ENCODE peak calls at places on chromosomes 5 and 9, in four cellular contexts. W, J, X and M are unnamed samples.

GRCh38 chr5:157295247-157295646 is 29.3 kb downstream of the CYFIP2 start:
- DNase-seq in W (no peak), J (no peak), X (no peak), M (no peak)

GRCh38 chr9:121824651-121825480 is 173.4 kb downstream of the DAB2IP start:
- DNase-seq in W (no peak), J (peak), X (peak), M (no peak)

GRCh38 chr9:118896356-118897000 is 472.8 kb downstream of the BRINP1 start:
- DNase-seq in W (no peak), J (peak), X (no peak), M (no peak)

GRCh38 chr5:59864718-59865117 is 28.8 kb downstream of the PDE4D start:
- DNase-seq in W (no peak), J (no peak), X (no peak), M (no peak)

GRCh38 chr9:33778700-33779351 is 16.5 kb upstream of the PRSS3 start:
- DNase-seq in W (peak), J (peak), X (peak), M (peak)

GRCh38 chr5:158079097-158079496 is 220.2 kb upstream of the CLINT1 start:
- DNase-seq in W (no peak), J (no peak), X (peak), M (no peak)

GRCh38 chr5:60698316-60698715 is 1.6 kb downstream of the DEPDC1B start:
- DNase-seq in W (no peak), J (no peak), X (no peak), M (no peak)

GRCh38 chr5:157539623-157540022 is 36.0 kb downstream of the ADAM19 start:
- DNase-seq in W (no peak), J (no peak), X (no peak), M (no peak)

GRCh38 chr9:120729796-120730195 is 15.5 kb upstream of the MEGF9 start:
- DNase-seq in W (no peak), J (no peak), X (peak), M (no peak)
- TF ChIP-seq CTCF in W (no peak), J (no peak), X (peak), M (no peak)

GRCh38 chr9:23842531-23843129 is 16.6 kb upstream of the ELAVL2 start:
- DNase-seq in W (no peak), J (no peak), X (no peak), M (no peak)
- TF ChIP-seq CTCF in W (no peak), J (no peak), X (no peak), M (no peak)

GRCh38 chr9:99213197-99213596 is 8.5 kb downstream of the ALG2 start:
- DNase-seq in W (no peak), J (no peak), X (no peak), M (no peak)

GRCh38 chr9:99211746-99212145 is 10.0 kb downstream of the ALG2 start:
- DNase-seq in W (no peak), J (no peak), X (no peak), M (no peak)

GRCh38 chr9:99216073-99216472 is 5.7 kb downstream of the ALG2 start:
- DNase-seq in W (no peak), J (no peak), X (no peak), M (no peak)

GRCh38 chr9:99210572-99210971 is 11.2 kb downstream of the ALG2 start:
- DNase-seq in W (no peak), J (no peak), X (no peak), M (no peak)
- TF ChIP-seq CTCF in W (no peak), J (no peak), X (no peak), M (no peak)

DNA sequence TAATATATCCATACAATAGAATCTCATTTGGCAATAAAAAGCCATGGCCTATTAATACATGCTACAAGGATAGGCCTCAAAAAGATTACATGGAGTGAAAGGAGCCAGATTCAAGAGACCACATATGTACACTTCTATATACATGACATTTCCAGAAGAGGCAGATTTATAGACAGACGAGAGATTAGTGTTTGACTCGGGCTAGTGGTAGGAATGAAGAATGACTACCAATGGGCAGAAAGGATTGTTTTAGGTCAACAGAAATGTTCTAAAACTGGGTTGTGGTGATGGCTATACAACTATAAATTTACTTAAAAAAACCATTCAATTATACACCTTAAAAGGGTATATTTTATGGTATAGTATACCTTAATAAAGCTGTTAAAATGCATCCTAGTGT is 41.9 kb downstream of the SETX start:
- DNase-seq in W (no peak), J (no peak), X (no peak), M (no peak)
- TF ChIP-seq CTCF in W (no peak), J (peak), X (no peak), M (no peak)

GRCh38 chr9:99264070-99264469 is 42.0 kb downstream of the SEC61B start:
- DNase-seq in W (no peak), J (no peak), X (peak), M (no peak)
- TF ChIP-seq CTCF in W (no peak), J (peak), X (peak), M (no peak)

DNA sequence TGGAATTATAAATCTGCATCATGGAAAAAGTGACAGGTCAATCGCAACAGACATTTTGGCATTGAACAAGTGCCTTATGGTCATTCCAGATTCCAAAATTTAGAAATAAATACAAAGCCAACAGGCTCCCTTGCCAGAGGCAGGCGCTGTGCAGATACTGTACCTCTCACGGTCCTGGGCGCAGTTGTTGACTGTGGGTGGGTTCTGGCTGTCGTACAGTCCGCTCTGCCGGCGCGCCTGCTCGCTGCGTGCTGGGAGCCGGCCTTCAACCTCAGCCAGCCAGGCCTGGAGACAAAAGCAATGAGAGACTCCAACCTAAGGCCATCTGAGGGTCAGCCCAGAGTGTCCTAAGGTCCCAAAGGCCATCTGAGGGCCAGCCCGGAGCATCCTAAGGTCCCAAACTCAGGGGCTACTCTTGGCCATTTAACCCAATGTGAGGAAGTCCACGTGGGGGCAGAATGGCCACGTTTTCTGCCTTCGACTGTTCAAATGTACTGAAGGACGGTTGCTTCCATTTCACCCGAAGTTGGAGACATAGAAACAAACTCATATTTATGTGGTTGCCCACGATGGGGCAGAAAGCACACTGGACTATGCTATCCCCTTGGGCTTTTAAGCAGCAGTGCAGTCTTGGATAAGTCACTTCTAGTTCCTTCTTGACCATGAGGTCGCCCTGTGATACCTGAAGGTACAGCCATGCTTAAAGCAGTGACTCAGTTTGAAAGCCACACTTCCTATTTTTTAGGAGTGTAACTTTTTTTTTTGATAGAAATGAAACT is 65.2 kb downstream of the USP20 start:
- DNase-seq in W (no peak), J (no peak), X (peak), M (no peak)
- TF ChIP-seq CTCF in W (no peak), J (no peak), X (no peak), M (no peak)

GRCh38 chr9:37437010-37437409 is 14.5 kb downstream of the GRHPR start:
- DNase-seq in W (no peak), J (no peak), X (no peak), M (no peak)

GRCh38 chr9:37438359-37438758 is 15.9 kb downstream of the GRHPR start:
- DNase-seq in W (no peak), J (peak), X (no peak), M (no peak)

GRCh38 chr9:37436540-37436939 is 14.0 kb downstream of the GRHPR start:
- DNase-seq in W (no peak), J (no peak), X (no peak), M (no peak)

GRCh38 chr9:37433754-37434435 is 11.4 kb downstream of the GRHPR start:
- DNase-seq in W (no peak), J (peak), X (no peak), M (no peak)

DNA sequence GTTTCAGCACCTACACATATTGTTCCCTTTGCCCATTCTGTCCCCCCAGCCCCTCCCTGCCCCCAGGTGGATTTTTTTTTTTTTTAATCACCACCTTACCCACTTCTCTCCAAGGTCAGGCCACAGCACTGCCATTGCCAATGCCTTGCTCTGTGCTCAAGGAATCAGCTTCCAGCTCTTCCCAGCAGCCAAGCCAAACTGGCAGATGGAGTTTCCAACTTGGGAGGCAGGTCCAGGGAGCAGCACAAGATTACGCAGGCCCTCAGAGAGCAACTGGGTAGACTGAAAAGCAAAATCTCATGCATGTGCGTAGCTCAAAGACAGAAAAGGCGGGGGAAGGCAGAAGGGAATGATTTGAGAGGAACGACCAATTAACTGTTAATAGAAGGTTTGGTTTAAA is 15.1 kb downstream of the GRHPR start:
- DNase-seq in W (no peak), J (no peak), X (no peak), M (no peak)
- TF ChIP-seq CTCF in W (no peak), J (no peak), X (no peak), M (no peak)